ENCODE peak calls at places on chromosome 3, in seven cellular contexts. One of them, this sample, is unnamed.

GRCh38 chr3:126649556-126650092 is 5.3 kb downstream of the TXNRD3 start:
- DNase-seq in body of pancreas: no peak
- DNase-seq in GM06990: no peak
- DNase-seq in endothelial cell of umbilical vein: no peak
- DNase-seq in stomach: no peak
- DNase-seq in GM12878: no peak
- DNase-seq in tibial nerve: no peak
- DNase-seq in this sample: no peak

GRCh38 chr3:55765906-55766701 is 279.0 kb upstream of the WNT5A start:
- DNase-seq in tibial nerve: no peak
- DNase-seq in endothelial cell of umbilical vein: no peak
- DNase-seq in body of pancreas: peak; percentile 54
- DNase-seq in GM12878: no peak
- DNase-seq in stomach: no peak
- DNase-seq in GM06990: no peak
- DNase-seq in this sample: no peak

GRCh38 chr3:45870099-45870498 is 16.2 kb upstream of the CCR9 start:
- DNase-seq in tibial nerve: no peak
- DNase-seq in GM12878: no peak
- DNase-seq in GM06990: no peak
- DNase-seq in stomach: no peak
- DNase-seq in endothelial cell of umbilical vein: no peak
- DNase-seq in body of pancreas: no peak
- DNase-seq in this sample: no peak

GRCh38 chr3:58857423-58857822 is 190.8 kb upstream of the FAM3D start:
- DNase-seq in body of pancreas: no peak
- DNase-seq in endothelial cell of umbilical vein: no peak
- DNase-seq in tibial nerve: no peak
- DNase-seq in GM12878: no peak
- DNase-seq in stomach: no peak
- DNase-seq in GM06990: no peak
- DNase-seq in this sample: no peak

GRCh38 chr3:107062787-107063186 is 314.5 kb upstream of the CCDC54 start:
- DNase-seq in body of pancreas: no peak
- DNase-seq in tibial nerve: no peak
- DNase-seq in endothelial cell of umbilical vein: no peak
- DNase-seq in GM06990: no peak
- DNase-seq in GM12878: no peak
- DNase-seq in stomach: no peak
- DNase-seq in this sample: no peak

GRCh38 chr3:197002701-197003454 is 26.7 kb downstream of the MELTF start:
- DNase-seq in body of pancreas: peak; percentile 89
- DNase-seq in GM06990: peak; percentile 89
- DNase-seq in tibial nerve: peak; percentile 57
- DNase-seq in endothelial cell of umbilical vein: peak; percentile 47
- DNase-seq in GM12878: no peak
- DNase-seq in stomach: peak; percentile 92
- DNase-seq in this sample: peak; percentile 79

GRCh38 chr3:123663977-123664376 is 79.1 kb upstream of the HACD2 start:
- DNase-seq in GM12878: no peak
- DNase-seq in body of pancreas: no peak
- DNase-seq in GM06990: no peak
- DNase-seq in tibial nerve: no peak
- DNase-seq in endothelial cell of umbilical vein: no peak
- DNase-seq in stomach: no peak
- DNase-seq in this sample: no peak

GRCh38 chr3:150265305-150265704 is 142.8 kb upstream of the TSC22D2 start:
- DNase-seq in tibial nerve: no peak
- DNase-seq in GM12878: no peak
- DNase-seq in body of pancreas: no peak
- DNase-seq in GM06990: no peak
- DNase-seq in stomach: no peak
- DNase-seq in endothelial cell of umbilical vein: no peak
- DNase-seq in this sample: no peak

GRCh38 chr3:17850448-17850847 is 108.0 kb upstream of the TBC1D5 start:
- DNase-seq in endothelial cell of umbilical vein: no peak
- DNase-seq in tibial nerve: no peak
- DNase-seq in stomach: no peak
- DNase-seq in GM06990: no peak
- DNase-seq in GM12878: no peak
- DNase-seq in body of pancreas: no peak
- DNase-seq in this sample: no peak

GRCh38 chr3:30161370-30161769 is 445.0 kb upstream of the TGFBR2 start:
- DNase-seq in tibial nerve: peak; percentile 29
- DNase-seq in stomach: no peak
- DNase-seq in GM12878: no peak
- DNase-seq in body of pancreas: no peak
- DNase-seq in GM06990: no peak
- DNase-seq in endothelial cell of umbilical vein: peak; percentile 27
- DNase-seq in this sample: no peak

GRCh38 chr3:65265942-65266341 is 578.1 kb upstream of the ADAMTS9 start:
- DNase-seq in stomach: no peak
- DNase-seq in GM12878: no peak
- DNase-seq in body of pancreas: no peak
- DNase-seq in endothelial cell of umbilical vein: no peak
- DNase-seq in tibial nerve: no peak
- DNase-seq in GM06990: no peak
- DNase-seq in this sample: no peak

GRCh38 chr3:99373088-99373875 is 265.1 kb upstream of the COL8A1 start:
- DNase-seq in tibial nerve: no peak
- DNase-seq in endothelial cell of umbilical vein: no peak
- DNase-seq in stomach: no peak
- DNase-seq in body of pancreas: no peak
- DNase-seq in GM12878: no peak
- DNase-seq in GM06990: no peak
- DNase-seq in this sample: no peak

GRCh38 chr3:188954590-188955208 is 217.1 kb upstream of the TPRG1 start:
- DNase-seq in endothelial cell of umbilical vein: peak; percentile 84
- DNase-seq in tibial nerve: peak; percentile 86
- DNase-seq in GM12878: peak; percentile 3
- DNase-seq in stomach: peak; percentile 86
- DNase-seq in GM06990: no peak
- DNase-seq in body of pancreas: peak; percentile 87
- DNase-seq in this sample: peak; percentile 86

GRCh38 chr3:124780767-124781485 is 50.7 kb downstream of the UMPS start:
- DNase-seq in GM06990: no peak
- DNase-seq in endothelial cell of umbilical vein: peak; percentile 43
- DNase-seq in tibial nerve: peak; percentile 78
- DNase-seq in body of pancreas: no peak
- DNase-seq in stomach: no peak
- DNase-seq in GM12878: no peak
- DNase-seq in this sample: no peak

GRCh38 chr3:118587847-118588246 is 446.8 kb downstream of the IGSF11 start:
- DNase-seq in endothelial cell of umbilical vein: no peak
- DNase-seq in GM12878: peak; percentile 9
- DNase-seq in body of pancreas: no peak
- DNase-seq in GM06990: peak; percentile 32
- DNase-seq in stomach: no peak
- DNase-seq in tibial nerve: no peak
- DNase-seq in this sample: no peak

GRCh38 chr3:177894021-177894690 is 642.1 kb upstream of the KCNMB2 start:
- DNase-seq in GM12878: no peak
- DNase-seq in body of pancreas: no peak
- DNase-seq in GM06990: no peak
- DNase-seq in stomach: no peak
- DNase-seq in endothelial cell of umbilical vein: peak; percentile 91
- DNase-seq in tibial nerve: no peak
- DNase-seq in this sample: no peak

GRCh38 chr3:54882114-54882833 is 45.6 kb downstream of the LRTM1 start:
- DNase-seq in GM12878: no peak
- DNase-seq in body of pancreas: no peak
- DNase-seq in tibial nerve: peak; percentile 39
- DNase-seq in endothelial cell of umbilical vein: no peak
- DNase-seq in GM06990: no peak
- DNase-seq in stomach: no peak
- DNase-seq in this sample: no peak

GRCh38 chr3:192843742-192844350 is 73.8 kb downstream of the MB21D2 start:
- DNase-seq in body of pancreas: no peak
- DNase-seq in endothelial cell of umbilical vein: no peak
- DNase-seq in GM06990: no peak
- DNase-seq in GM12878: no peak
- DNase-seq in stomach: no peak
- DNase-seq in tibial nerve: no peak
- DNase-seq in this sample: no peak

GRCh38 chr3:5806192-5806591 is 618.7 kb downstream of the EDEM1 start:
- DNase-seq in GM12878: no peak
- DNase-seq in endothelial cell of umbilical vein: no peak
- DNase-seq in GM06990: no peak
- DNase-seq in tibial nerve: no peak
- DNase-seq in stomach: no peak
- DNase-seq in body of pancreas: peak; percentile 34
- DNase-seq in this sample: no peak

GRCh38 chr3:48268936-48269551 is 28.1 kb downstream of the ZNF589 start:
- DNase-seq in body of pancreas: no peak
- DNase-seq in endothelial cell of umbilical vein: no peak
- DNase-seq in GM06990: no peak
- DNase-seq in stomach: no peak
- DNase-seq in GM12878: no peak
- DNase-seq in tibial nerve: peak; percentile 17
- DNase-seq in this sample: no peak

GRCh38 chr3:188205992-188206416 is 52.0 kb downstream of the LPP start:
- DNase-seq in tibial nerve: no peak
- DNase-seq in body of pancreas: peak; percentile 34
- DNase-seq in endothelial cell of umbilical vein: no peak
- DNase-seq in GM06990: no peak
- DNase-seq in GM12878: no peak
- DNase-seq in stomach: no peak
- DNase-seq in this sample: no peak

GRCh38 chr3:194310060-194310481 is 41.1 kb downstream of the CPN2 start:
- DNase-seq in GM06990: no peak
- DNase-seq in endothelial cell of umbilical vein: no peak
- DNase-seq in stomach: no peak
- DNase-seq in tibial nerve: no peak
- DNase-seq in body of pancreas: no peak
- DNase-seq in GM12878: no peak
- DNase-seq in this sample: no peak

GRCh38 chr3:30124435-30125390 is 481.7 kb upstream of the TGFBR2 start:
- DNase-seq in GM06990: no peak
- DNase-seq in stomach: no peak
- DNase-seq in body of pancreas: no peak
- DNase-seq in endothelial cell of umbilical vein: no peak
- DNase-seq in tibial nerve: no peak
- DNase-seq in GM12878: no peak
- DNase-seq in this sample: no peak

GRCh38 chr3:139522421-139522820 is 17.1 kb downstream of the RBP1 start:
- DNase-seq in endothelial cell of umbilical vein: no peak
- DNase-seq in tibial nerve: no peak
- DNase-seq in GM12878: no peak
- DNase-seq in stomach: no peak
- DNase-seq in GM06990: no peak
- DNase-seq in body of pancreas: no peak
- DNase-seq in this sample: no peak
- TF ChIP-seq CTCF in endothelial cell of umbilical vein: no peak
- TF ChIP-seq CTCF in tibial nerve: no peak
- TF ChIP-seq CTCF in GM12878: no peak
- TF ChIP-seq CTCF in stomach: no peak
- TF ChIP-seq CTCF in GM06990: peak; percentile 15
- TF ChIP-seq CTCF in body of pancreas: peak; percentile 19
- TF ChIP-seq CTCF in this sample: no peak

DNA sequence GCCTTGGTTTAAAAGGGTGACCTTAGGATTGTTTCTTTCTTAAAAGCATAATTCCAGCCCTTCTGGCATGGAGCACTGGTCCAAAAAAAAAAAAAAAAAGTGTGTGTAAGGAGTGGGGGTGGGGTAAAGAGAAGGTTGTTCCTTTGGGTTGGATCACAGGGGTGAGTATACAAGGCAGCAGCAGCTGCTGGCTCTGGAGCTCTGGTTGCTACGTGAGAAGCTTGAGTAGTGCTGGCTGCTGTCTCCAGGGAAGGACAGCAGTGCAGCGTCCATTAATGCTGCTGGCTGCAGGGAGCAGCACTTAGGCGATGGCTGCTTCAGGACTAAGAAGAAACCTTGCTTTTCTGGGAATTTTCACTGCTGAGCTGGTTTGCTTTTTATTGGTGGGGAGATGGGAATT is 2.3 kb downstream of the SETD5 start:
- DNase-seq in body of pancreas: peak; percentile 72
- DNase-seq in GM06990: no peak
- DNase-seq in endothelial cell of umbilical vein: peak; percentile 81
- DNase-seq in stomach: peak; percentile 70
- DNase-seq in tibial nerve: peak; percentile 53
- DNase-seq in GM12878: no peak
- DNase-seq in this sample: peak; percentile 84
- TF ChIP-seq CTCF in body of pancreas: peak; percentile 7
- TF ChIP-seq CTCF in GM06990: no peak
- TF ChIP-seq CTCF in endothelial cell of umbilical vein: no peak
- TF ChIP-seq CTCF in stomach: no peak
- TF ChIP-seq CTCF in tibial nerve: no peak
- TF ChIP-seq CTCF in GM12878: no peak
- TF ChIP-seq CTCF in this sample: no peak

GRCh38 chr3:129573493-129573892 is 30.5 kb downstream of the H1-8 start:
- DNase-seq in stomach: no peak
- DNase-seq in body of pancreas: no peak
- DNase-seq in GM06990: no peak
- DNase-seq in endothelial cell of umbilical vein: no peak
- DNase-seq in GM12878: no peak
- DNase-seq in tibial nerve: no peak
- DNase-seq in this sample: no peak

GRCh38 chr3:129576514-129577345 is 29.7 kb downstream of the PLXND1 start:
- DNase-seq in body of pancreas: peak; percentile 45
- DNase-seq in endothelial cell of umbilical vein: peak; percentile 37
- DNase-seq in GM12878: peak; percentile 35
- DNase-seq in stomach: peak; percentile 76
- DNase-seq in GM06990: peak; percentile 61
- DNase-seq in tibial nerve: peak; percentile 52
- DNase-seq in this sample: no peak

GRCh38 chr3:129574206-129574605 is 31.2 kb downstream of the H1-8 start:
- DNase-seq in body of pancreas: no peak
- DNase-seq in stomach: no peak
- DNase-seq in endothelial cell of umbilical vein: no peak
- DNase-seq in tibial nerve: no peak
- DNase-seq in GM12878: no peak
- DNase-seq in GM06990: no peak
- DNase-seq in this sample: no peak

GRCh38 chr3:129575987-129576364 is 30.5 kb downstream of the PLXND1 start:
- DNase-seq in GM06990: no peak
- DNase-seq in tibial nerve: no peak
- DNase-seq in GM12878: no peak
- DNase-seq in body of pancreas: no peak
- DNase-seq in endothelial cell of umbilical vein: no peak
- DNase-seq in stomach: no peak
- DNase-seq in this sample: no peak

GRCh38 chr3:129575233-129575986 is 31.1 kb downstream of the PLXND1 start:
- DNase-seq in GM12878: no peak
- DNase-seq in stomach: no peak
- DNase-seq in body of pancreas: no peak
- DNase-seq in endothelial cell of umbilical vein: no peak
- DNase-seq in GM06990: no peak
- DNase-seq in tibial nerve: no peak
- DNase-seq in this sample: no peak
- TF ChIP-seq CTCF in GM12878: no peak
- TF ChIP-seq CTCF in stomach: no peak
- TF ChIP-seq CTCF in body of pancreas: no peak
- TF ChIP-seq CTCF in endothelial cell of umbilical vein: no peak
- TF ChIP-seq CTCF in GM06990: no peak
- TF ChIP-seq CTCF in tibial nerve: no peak
- TF ChIP-seq CTCF in this sample: no peak

DNA sequence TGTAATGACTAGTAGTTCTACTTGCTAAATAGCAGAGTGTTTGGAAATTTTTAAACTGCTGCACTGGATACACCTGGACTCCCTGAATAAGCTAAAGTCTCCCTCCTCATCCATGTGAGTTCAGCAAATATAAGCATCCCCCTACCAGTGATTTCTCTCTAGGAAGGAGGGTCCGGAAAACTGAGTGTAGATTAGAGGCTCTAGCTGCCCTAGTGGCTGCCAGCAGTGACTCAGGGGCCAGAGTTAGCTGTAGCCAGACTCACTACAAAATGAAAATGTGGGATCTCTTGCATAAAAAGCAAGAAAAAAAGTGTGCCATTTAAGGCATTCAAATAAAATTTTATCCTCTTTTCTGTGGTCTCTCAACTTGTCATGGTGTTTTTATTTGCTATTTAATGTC is 485.0 kb upstream of the ATP11B start:
- DNase-seq in body of pancreas: no peak
- DNase-seq in tibial nerve: no peak
- DNase-seq in stomach: no peak
- DNase-seq in endothelial cell of umbilical vein: no peak
- DNase-seq in GM06990: no peak
- DNase-seq in GM12878: no peak
- DNase-seq in this sample: no peak
- TF ChIP-seq CTCF in body of pancreas: no peak
- TF ChIP-seq CTCF in tibial nerve: no peak
- TF ChIP-seq CTCF in stomach: no peak
- TF ChIP-seq CTCF in endothelial cell of umbilical vein: no peak
- TF ChIP-seq CTCF in GM06990: no peak
- TF ChIP-seq CTCF in GM12878: no peak
- TF ChIP-seq CTCF in this sample: no peak

This sample was measured in glutamatergic neuron.